ENCODE peak calls at places on chromosome 9, in eight cellular contexts. One of them, this sample, is unnamed.

GRCh38 chr9:33165263-33166151 is 1.6 kb downstream of the B4GALT1 start:
- DNase-seq in transverse colon: peak
- DNase-seq in PC-9: no peak
- DNase-seq in brain microvascular endothelial cell: peak
- DNase-seq in testis: peak
- DNase-seq in fibroblast of lung: peak
- DNase-seq in ovary: peak
- DNase-seq in psoas muscle: no peak
- DNase-seq in this sample: no peak

GRCh38 chr9:124133752-124134151 is 122.2 kb downstream of the LHX2 start:
- DNase-seq in transverse colon: peak
- DNase-seq in PC-9: peak
- DNase-seq in brain microvascular endothelial cell: peak
- DNase-seq in testis: peak
- DNase-seq in fibroblast of lung: peak
- DNase-seq in ovary: no peak
- DNase-seq in psoas muscle: no peak
- DNase-seq in this sample: no peak

GRCh38 chr9:110065527-110065926 is 142.4 kb downstream of the C9orf152 start:
- DNase-seq in transverse colon: no peak
- DNase-seq in PC-9: no peak
- DNase-seq in brain microvascular endothelial cell: no peak
- DNase-seq in testis: no peak
- DNase-seq in fibroblast of lung: no peak
- DNase-seq in ovary: no peak
- DNase-seq in psoas muscle: no peak
- DNase-seq in this sample: no peak

GRCh38 chr9:111902396-111903147 is 6.0 kb downstream of the UGCG start:
- DNase-seq in transverse colon: no peak
- DNase-seq in PC-9: no peak
- DNase-seq in brain microvascular endothelial cell: no peak
- DNase-seq in testis: no peak
- DNase-seq in fibroblast of lung: peak
- DNase-seq in ovary: no peak
- DNase-seq in psoas muscle: no peak
- DNase-seq in this sample: no peak

GRCh38 chr9:96122255-96122654 is 179.7 kb downstream of the HSD17B3 start:
- DNase-seq in transverse colon: no peak
- DNase-seq in PC-9: no peak
- DNase-seq in brain microvascular endothelial cell: no peak
- DNase-seq in testis: peak
- DNase-seq in fibroblast of lung: no peak
- DNase-seq in ovary: no peak
- DNase-seq in psoas muscle: no peak
- DNase-seq in this sample: no peak

GRCh38 chr9:75185585-75186170 is 97.4 kb downstream of the OSTF1 start:
- DNase-seq in transverse colon: peak
- DNase-seq in PC-9: peak
- DNase-seq in brain microvascular endothelial cell: peak
- DNase-seq in testis: peak
- DNase-seq in fibroblast of lung: peak
- DNase-seq in ovary: no peak
- DNase-seq in psoas muscle: no peak
- DNase-seq in this sample: no peak

GRCh38 chr9:120904999-120905793 is 21.4 kb downstream of the TRAF1 start:
- DNase-seq in transverse colon: no peak
- DNase-seq in PC-9: no peak
- DNase-seq in brain microvascular endothelial cell: no peak
- DNase-seq in testis: no peak
- DNase-seq in fibroblast of lung: no peak
- DNase-seq in ovary: no peak
- DNase-seq in psoas muscle: no peak
- DNase-seq in this sample: no peak

GRCh38 chr9:71937898-71938297 is 26.5 kb downstream of the C9orf85 start:
- DNase-seq in transverse colon: no peak
- DNase-seq in PC-9: no peak
- DNase-seq in brain microvascular endothelial cell: no peak
- DNase-seq in testis: no peak
- DNase-seq in fibroblast of lung: no peak
- DNase-seq in ovary: no peak
- DNase-seq in psoas muscle: no peak
- DNase-seq in this sample: no peak

GRCh38 chr9:21828853-21829405 is 26.5 kb downstream of the MTAP start:
- DNase-seq in transverse colon: no peak
- DNase-seq in PC-9: peak
- DNase-seq in brain microvascular endothelial cell: no peak
- DNase-seq in testis: no peak
- DNase-seq in fibroblast of lung: no peak
- DNase-seq in ovary: no peak
- DNase-seq in psoas muscle: no peak
- DNase-seq in this sample: no peak

GRCh38 chr9:111720170-111720569 is 58.8 kb downstream of the GNG10 start:
- DNase-seq in transverse colon: no peak
- DNase-seq in PC-9: no peak
- DNase-seq in brain microvascular endothelial cell: no peak
- DNase-seq in testis: no peak
- DNase-seq in fibroblast of lung: no peak
- DNase-seq in ovary: no peak
- DNase-seq in psoas muscle: no peak
- DNase-seq in this sample: no peak

GRCh38 chr9:28866951-28867350 is 1293.7 kb upstream of the C9orf72 start:
- DNase-seq in transverse colon: no peak
- DNase-seq in PC-9: no peak
- DNase-seq in brain microvascular endothelial cell: no peak
- DNase-seq in testis: no peak
- DNase-seq in fibroblast of lung: no peak
- DNase-seq in ovary: no peak
- DNase-seq in psoas muscle: no peak
- DNase-seq in this sample: no peak

GRCh38 chr9:114057161-114057560 is 20.9 kb downstream of the AMBP start:
- DNase-seq in transverse colon: no peak
- DNase-seq in PC-9: no peak
- DNase-seq in brain microvascular endothelial cell: no peak
- DNase-seq in testis: no peak
- DNase-seq in fibroblast of lung: no peak
- DNase-seq in ovary: no peak
- DNase-seq in psoas muscle: no peak
- DNase-seq in this sample: no peak

GRCh38 chr9:123401879-123402513 is 46.0 kb downstream of the CRB2 start:
- DNase-seq in transverse colon: peak
- DNase-seq in PC-9: peak
- DNase-seq in brain microvascular endothelial cell: peak
- DNase-seq in testis: peak
- DNase-seq in fibroblast of lung: peak
- DNase-seq in ovary: no peak
- DNase-seq in psoas muscle: no peak
- DNase-seq in this sample: no peak

GRCh38 chr9:113641100-113641885 is 177.8 kb downstream of the RGS3 start:
- DNase-seq in transverse colon: no peak
- DNase-seq in PC-9: no peak
- DNase-seq in brain microvascular endothelial cell: no peak
- DNase-seq in testis: no peak
- DNase-seq in fibroblast of lung: no peak
- DNase-seq in ovary: no peak
- DNase-seq in psoas muscle: no peak
- DNase-seq in this sample: no peak

GRCh38 chr9:123081824-123082223 is 48.4 kb downstream of the GPR21 start:
- DNase-seq in transverse colon: no peak
- DNase-seq in PC-9: no peak
- DNase-seq in brain microvascular endothelial cell: peak
- DNase-seq in testis: no peak
- DNase-seq in fibroblast of lung: peak
- DNase-seq in ovary: no peak
- DNase-seq in psoas muscle: no peak
- DNase-seq in this sample: no peak

GRCh38 chr9:127388037-127388855 is 8.7 kb upstream of the SLC2A8 start:
- DNase-seq in transverse colon: peak
- DNase-seq in PC-9: peak
- DNase-seq in brain microvascular endothelial cell: peak
- DNase-seq in testis: peak
- DNase-seq in fibroblast of lung: peak
- DNase-seq in ovary: no peak
- DNase-seq in psoas muscle: no peak
- DNase-seq in this sample: peak

GRCh38 chr9:117247271-117247670 is 167.6 kb downstream of the ASTN2 start:
- DNase-seq in transverse colon: no peak
- DNase-seq in PC-9: no peak
- DNase-seq in brain microvascular endothelial cell: no peak
- DNase-seq in testis: peak
- DNase-seq in fibroblast of lung: no peak
- DNase-seq in ovary: no peak
- DNase-seq in psoas muscle: no peak
- DNase-seq in this sample: no peak

GRCh38 chr9:110214090-110214489 is 6.1 kb upstream of the C9orf152 start:
- DNase-seq in transverse colon: no peak
- DNase-seq in PC-9: no peak
- DNase-seq in brain microvascular endothelial cell: no peak
- DNase-seq in testis: no peak
- DNase-seq in fibroblast of lung: peak
- DNase-seq in ovary: no peak
- DNase-seq in psoas muscle: no peak
- DNase-seq in this sample: peak

GRCh38 chr9:20477940-20478620 is 144.2 kb downstream of the MLLT3 start:
- DNase-seq in transverse colon: no peak
- DNase-seq in PC-9: no peak
- DNase-seq in brain microvascular endothelial cell: peak
- DNase-seq in testis: no peak
- DNase-seq in fibroblast of lung: peak
- DNase-seq in ovary: no peak
- DNase-seq in psoas muscle: no peak
- DNase-seq in this sample: peak

GRCh38 chr9:124462739-124463138 is 12.5 kb downstream of the ADGRD2 start:
- DNase-seq in transverse colon: no peak
- DNase-seq in PC-9: no peak
- DNase-seq in brain microvascular endothelial cell: no peak
- DNase-seq in testis: no peak
- DNase-seq in fibroblast of lung: no peak
- DNase-seq in ovary: no peak
- DNase-seq in psoas muscle: no peak
- DNase-seq in this sample: no peak

GRCh38 chr9:112271466-112272098 is 61.8 kb downstream of the PTBP3 start:
- DNase-seq in transverse colon: no peak
- DNase-seq in PC-9: no peak
- DNase-seq in brain microvascular endothelial cell: peak
- DNase-seq in testis: no peak
- DNase-seq in fibroblast of lung: peak
- DNase-seq in ovary: no peak
- DNase-seq in psoas muscle: no peak
- DNase-seq in this sample: no peak

DNA sequence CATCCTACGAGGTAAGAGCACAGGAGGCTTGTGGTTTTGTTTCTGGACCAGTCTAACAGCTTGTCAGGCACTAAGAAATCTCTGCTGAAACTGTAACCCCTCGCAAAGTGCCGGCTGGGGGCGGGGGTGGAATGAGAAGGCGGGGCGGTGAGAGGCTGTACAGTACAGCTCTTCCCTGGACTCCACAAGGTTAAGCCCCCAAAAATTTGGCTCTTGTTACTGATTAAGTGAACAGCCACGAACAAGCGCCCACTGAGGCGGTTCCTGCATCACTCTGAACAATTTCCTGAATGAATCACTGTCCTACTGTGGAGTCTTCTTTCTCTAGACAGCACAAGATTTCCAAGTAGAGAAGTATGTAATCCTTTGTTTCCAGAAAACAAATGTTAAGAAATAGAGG is 6.8 kb downstream of the FBP2 start:
- DNase-seq in transverse colon: no peak
- DNase-seq in PC-9: peak
- DNase-seq in brain microvascular endothelial cell: peak
- DNase-seq in testis: no peak
- DNase-seq in fibroblast of lung: peak
- DNase-seq in ovary: no peak
- DNase-seq in psoas muscle: no peak
- DNase-seq in this sample: no peak
- H3K27ac ChIP-seq in transverse colon: no peak
- H3K27ac ChIP-seq in PC-9: no peak
- H3K27ac ChIP-seq in brain microvascular endothelial cell: no peak
- H3K27ac ChIP-seq in testis: no peak
- H3K27ac ChIP-seq in fibroblast of lung: no peak
- H3K27ac ChIP-seq in ovary: no peak
- H3K27ac ChIP-seq in psoas muscle: peak
- H3K27ac ChIP-seq in this sample: no peak

GRCh38 chr9:129873563-129873962 is 38.3 kb downstream of the USP20 start:
- DNase-seq in transverse colon: no peak
- DNase-seq in PC-9: no peak
- DNase-seq in brain microvascular endothelial cell: no peak
- DNase-seq in testis: no peak
- DNase-seq in fibroblast of lung: no peak
- DNase-seq in ovary: no peak
- DNase-seq in psoas muscle: peak
- DNase-seq in this sample: no peak

GRCh38 chr9:129875687-129876395 is 40.6 kb downstream of the USP20 start:
- DNase-seq in transverse colon: no peak
- DNase-seq in PC-9: no peak
- DNase-seq in brain microvascular endothelial cell: no peak
- DNase-seq in testis: no peak
- DNase-seq in fibroblast of lung: no peak
- DNase-seq in ovary: no peak
- DNase-seq in psoas muscle: peak
- DNase-seq in this sample: no peak

GRCh38 chr9:129876815-129877214 is 41.6 kb downstream of the USP20 start:
- DNase-seq in transverse colon: no peak
- DNase-seq in PC-9: no peak
- DNase-seq in brain microvascular endothelial cell: no peak
- DNase-seq in testis: no peak
- DNase-seq in fibroblast of lung: no peak
- DNase-seq in ovary: no peak
- DNase-seq in psoas muscle: peak
- DNase-seq in this sample: no peak

GRCh38 chr9:129874261-129875101 is 39.2 kb downstream of the USP20 start:
- DNase-seq in transverse colon: no peak
- DNase-seq in PC-9: no peak
- DNase-seq in brain microvascular endothelial cell: no peak
- DNase-seq in testis: no peak
- DNase-seq in fibroblast of lung: no peak
- DNase-seq in ovary: no peak
- DNase-seq in psoas muscle: peak
- DNase-seq in this sample: no peak

GRCh38 chr9:129875181-129875611 is 39.9 kb downstream of the USP20 start:
- DNase-seq in transverse colon: no peak
- DNase-seq in PC-9: no peak
- DNase-seq in brain microvascular endothelial cell: no peak
- DNase-seq in testis: no peak
- DNase-seq in fibroblast of lung: no peak
- DNase-seq in ovary: no peak
- DNase-seq in psoas muscle: peak
- DNase-seq in this sample: no peak
- TF ChIP-seq CTCF in transverse colon: no peak
- TF ChIP-seq CTCF in PC-9: no peak
- TF ChIP-seq CTCF in brain microvascular endothelial cell: peak
- TF ChIP-seq CTCF in testis: no peak
- TF ChIP-seq CTCF in fibroblast of lung: no peak
- TF ChIP-seq CTCF in ovary: no peak
- TF ChIP-seq CTCF in psoas muscle: no peak
- TF ChIP-seq CTCF in this sample: no peak

GRCh38 chr9:98374385-98375051 is 119.1 kb upstream of the TBC1D2 start:
- DNase-seq in transverse colon: peak
- DNase-seq in PC-9: peak
- DNase-seq in brain microvascular endothelial cell: peak
- DNase-seq in testis: peak
- DNase-seq in fibroblast of lung: peak
- DNase-seq in ovary: no peak
- DNase-seq in psoas muscle: no peak
- DNase-seq in this sample: no peak
- H3K27ac ChIP-seq in transverse colon: no peak
- H3K27ac ChIP-seq in PC-9: peak
- H3K27ac ChIP-seq in brain microvascular endothelial cell: peak
- H3K27ac ChIP-seq in testis: no peak
- H3K27ac ChIP-seq in fibroblast of lung: peak
- H3K27ac ChIP-seq in ovary: no peak
- H3K27ac ChIP-seq in psoas muscle: no peak
- H3K27ac ChIP-seq in this sample: no peak

GRCh38 chr9:6413365-6414263 is 615 bp downstream of the UHRF2 start:
- DNase-seq in transverse colon: peak
- DNase-seq in PC-9: peak
- DNase-seq in brain microvascular endothelial cell: no peak
- DNase-seq in testis: peak
- DNase-seq in fibroblast of lung: no peak
- DNase-seq in ovary: no peak
- DNase-seq in psoas muscle: peak
- DNase-seq in this sample: no peak
- TF ChIP-seq CTCF in transverse colon: no peak
- TF ChIP-seq CTCF in PC-9: no peak
- TF ChIP-seq CTCF in brain microvascular endothelial cell: no peak
- TF ChIP-seq CTCF in testis: no peak
- TF ChIP-seq CTCF in fibroblast of lung: no peak
- TF ChIP-seq CTCF in ovary: no peak
- TF ChIP-seq CTCF in psoas muscle: no peak
- TF ChIP-seq CTCF in this sample: no peak

This sample was measured in keratinocyte.